ENCODE peak calls at places on chromosomes 7 and 10, in five cellular contexts. One of them, this sample, is unnamed.

GRCh38 chr10:124262249-124262865 is 156.4 kb downstream of the OAT start:
- DNase-seq in spleen: no peak
- DNase-seq in esophagus muscularis mucosa: no peak
- DNase-seq in stomach: no peak
- DNase-seq in endothelial cell of umbilical vein: peak; percentile 11
- DNase-seq in this sample: no peak

GRCh38 chr7:16033233-16033632 is 346.8 kb upstream of the MEOX2 start:
- DNase-seq in spleen: no peak
- DNase-seq in esophagus muscularis mucosa: no peak
- DNase-seq in stomach: no peak
- DNase-seq in endothelial cell of umbilical vein: no peak
- DNase-seq in this sample: no peak

GRCh38 chr10:21169271-21169670 is 272.2 kb upstream of the NEBL start:
- DNase-seq in spleen: no peak
- DNase-seq in esophagus muscularis mucosa: no peak
- DNase-seq in stomach: no peak
- DNase-seq in endothelial cell of umbilical vein: no peak
- DNase-seq in this sample: no peak

GRCh38 chr7:148535227-148535626 is 55.3 kb upstream of the C7orf33 start:
- DNase-seq in spleen: peak; percentile 71
- DNase-seq in esophagus muscularis mucosa: no peak
- DNase-seq in stomach: no peak
- DNase-seq in endothelial cell of umbilical vein: no peak
- DNase-seq in this sample: no peak

GRCh38 chr10:78465456-78465855 is 431.8 kb downstream of the RPS24 start:
- DNase-seq in spleen: no peak
- DNase-seq in esophagus muscularis mucosa: no peak
- DNase-seq in stomach: no peak
- DNase-seq in endothelial cell of umbilical vein: no peak
- DNase-seq in this sample: no peak

GRCh38 chr7:1694981-1695511 is 25.0 kb downstream of the ELFN1 start:
- DNase-seq in spleen: peak; percentile 62
- DNase-seq in esophagus muscularis mucosa: no peak
- DNase-seq in stomach: no peak
- DNase-seq in endothelial cell of umbilical vein: no peak
- DNase-seq in this sample: peak; percentile 38

GRCh38 chr7:27616914-27617548 is 45.7 kb downstream of the HIBADH start:
- DNase-seq in spleen: no peak
- DNase-seq in esophagus muscularis mucosa: no peak
- DNase-seq in stomach: no peak
- DNase-seq in endothelial cell of umbilical vein: no peak
- DNase-seq in this sample: no peak

GRCh38 chr7:155356323-155357105 is 58.8 kb downstream of the INSIG1 start:
- DNase-seq in spleen: peak; percentile 49
- DNase-seq in esophagus muscularis mucosa: no peak
- DNase-seq in stomach: no peak
- DNase-seq in endothelial cell of umbilical vein: peak; percentile 30
- DNase-seq in this sample: peak; percentile 51

GRCh38 chr10:103578782-103579382 is 85.4 kb downstream of the NEURL1 start:
- DNase-seq in spleen: no peak
- DNase-seq in esophagus muscularis mucosa: no peak
- DNase-seq in stomach: peak; percentile 69
- DNase-seq in endothelial cell of umbilical vein: no peak
- DNase-seq in this sample: no peak

GRCh38 chr10:77158666-77159065 is 478.9 kb downstream of the KCNMA1 start:
- DNase-seq in spleen: no peak
- DNase-seq in esophagus muscularis mucosa: no peak
- DNase-seq in stomach: no peak
- DNase-seq in endothelial cell of umbilical vein: no peak
- DNase-seq in this sample: no peak

GRCh38 chr10:77160679-77161078 is 476.9 kb downstream of the KCNMA1 start:
- DNase-seq in spleen: no peak
- DNase-seq in esophagus muscularis mucosa: peak; percentile 47
- DNase-seq in stomach: no peak
- DNase-seq in endothelial cell of umbilical vein: peak; percentile 80
- DNase-seq in this sample: no peak

GRCh38 chr10:77162697-77163096 is 474.9 kb downstream of the KCNMA1 start:
- DNase-seq in spleen: no peak
- DNase-seq in esophagus muscularis mucosa: no peak
- DNase-seq in stomach: no peak
- DNase-seq in endothelial cell of umbilical vein: peak; percentile 48
- DNase-seq in this sample: no peak

GRCh38 chr10:77157248-77158019 is 480.2 kb downstream of the KCNMA1 start:
- DNase-seq in spleen: no peak
- DNase-seq in esophagus muscularis mucosa: no peak
- DNase-seq in stomach: no peak
- DNase-seq in endothelial cell of umbilical vein: no peak
- DNase-seq in this sample: no peak

DNA sequence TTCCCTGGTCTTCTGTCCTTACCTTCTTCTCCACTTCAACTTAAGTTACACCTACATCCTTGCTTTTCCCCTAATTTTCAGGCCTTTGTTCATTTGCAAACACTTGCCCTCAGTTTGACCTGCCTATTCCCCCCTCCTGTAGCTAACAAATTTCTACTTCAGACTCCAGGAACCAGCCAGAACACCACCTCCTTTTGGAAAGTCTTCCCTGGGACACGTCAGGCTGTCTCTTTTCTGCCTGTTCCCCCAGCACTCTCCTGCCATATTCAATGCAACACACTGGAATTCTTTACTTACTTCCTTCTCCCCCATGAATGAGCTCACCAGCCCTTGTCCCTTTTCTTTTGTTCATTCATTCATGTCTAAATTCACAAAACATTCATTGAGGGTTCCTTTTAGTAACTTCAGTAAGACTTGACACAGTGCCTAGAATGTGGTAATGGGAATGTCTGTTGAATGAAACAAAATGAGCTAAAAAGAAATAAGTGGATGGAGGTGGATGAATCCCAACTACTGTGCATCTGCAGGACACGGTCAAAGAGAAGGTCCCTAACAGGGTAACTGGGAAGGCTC is 478.0 kb downstream of the KCNMA1 start:
- DNase-seq in spleen: no peak
- DNase-seq in esophagus muscularis mucosa: peak; percentile 57
- DNase-seq in stomach: no peak
- DNase-seq in endothelial cell of umbilical vein: no peak
- DNase-seq in this sample: no peak
- H3K4me1 ChIP-seq in spleen: no peaks in the 10 kb centered on the region
- H3K4me1 ChIP-seq in esophagus muscularis mucosa: peaks cover 5% of the 10 kb centered on the region
- H3K4me1 ChIP-seq in stomach: no peaks in the 10 kb centered on the region
- H3K4me1 ChIP-seq in endothelial cell of umbilical vein: peaks cover 50% of the 10 kb centered on the region
- H3K4me1 ChIP-seq in this sample: no peaks in the 10 kb centered on the region

GRCh38 chr10:31133628-31134302 is 102.1 kb upstream of the ZNF438 start:
- DNase-seq in spleen: peak; percentile 93
- DNase-seq in esophagus muscularis mucosa: peak; percentile 95
- DNase-seq in stomach: peak; percentile 81
- DNase-seq in endothelial cell of umbilical vein: peak; percentile 58
- DNase-seq in this sample: peak; percentile 46
- TF ChIP-seq POLR2AphosphoS5 in spleen: peak; percentile 70
- TF ChIP-seq POLR2AphosphoS5 in esophagus muscularis mucosa: peak; percentile 55
- TF ChIP-seq POLR2AphosphoS5 in stomach: peak; percentile 57
- TF ChIP-seq POLR2AphosphoS5 in endothelial cell of umbilical vein: no peak
- TF ChIP-seq POLR2AphosphoS5 in this sample: no peak

DNA sequence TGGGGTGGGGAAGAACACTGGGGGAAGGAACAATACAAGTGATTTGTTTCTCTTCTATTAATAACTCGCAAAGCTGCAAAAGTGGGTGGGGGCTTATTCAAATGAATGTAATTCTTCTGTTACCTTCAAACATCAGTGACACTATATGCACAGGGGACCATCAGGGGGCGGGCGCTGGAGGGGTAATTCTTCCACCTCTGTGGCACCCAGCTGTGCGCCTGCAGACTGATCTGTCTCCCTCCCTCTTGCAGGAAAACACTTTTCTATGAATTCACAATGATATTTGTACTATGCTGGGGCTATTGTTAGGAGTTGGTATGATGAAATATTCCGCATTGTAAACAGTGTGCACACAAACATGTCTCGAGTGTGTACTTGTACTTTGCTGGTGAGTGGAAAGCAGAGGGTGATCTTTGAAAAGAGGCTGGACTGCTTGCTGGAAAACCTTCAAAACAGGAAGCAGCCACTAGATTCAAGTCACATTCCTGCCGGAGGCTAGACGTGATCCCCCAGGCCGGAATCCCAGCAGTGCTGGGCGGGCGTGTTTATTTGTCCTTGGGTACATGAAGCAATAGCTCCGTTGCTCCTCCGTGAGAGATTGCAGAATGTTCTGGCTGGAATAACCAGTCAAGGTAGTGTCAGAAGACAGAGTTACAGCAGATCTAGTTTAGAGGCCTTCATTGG is 15.8 kb upstream of the BNIP3 start:
- DNase-seq in spleen: peak; percentile 82
- DNase-seq in esophagus muscularis mucosa: peak; percentile 95
- DNase-seq in stomach: peak; percentile 76
- DNase-seq in endothelial cell of umbilical vein: peak; percentile 75
- DNase-seq in this sample: peak; percentile 87
- H3K4me1 ChIP-seq in spleen: peaks cover 17% of the 10 kb centered on the region
- H3K4me1 ChIP-seq in esophagus muscularis mucosa: peaks cover 38% of the 10 kb centered on the region
- H3K4me1 ChIP-seq in stomach: peaks cover 32% of the 10 kb centered on the region
- H3K4me1 ChIP-seq in endothelial cell of umbilical vein: peaks cover 7% of the 10 kb centered on the region
- H3K4me1 ChIP-seq in this sample: peaks cover 6% of the 10 kb centered on the region

DNA sequence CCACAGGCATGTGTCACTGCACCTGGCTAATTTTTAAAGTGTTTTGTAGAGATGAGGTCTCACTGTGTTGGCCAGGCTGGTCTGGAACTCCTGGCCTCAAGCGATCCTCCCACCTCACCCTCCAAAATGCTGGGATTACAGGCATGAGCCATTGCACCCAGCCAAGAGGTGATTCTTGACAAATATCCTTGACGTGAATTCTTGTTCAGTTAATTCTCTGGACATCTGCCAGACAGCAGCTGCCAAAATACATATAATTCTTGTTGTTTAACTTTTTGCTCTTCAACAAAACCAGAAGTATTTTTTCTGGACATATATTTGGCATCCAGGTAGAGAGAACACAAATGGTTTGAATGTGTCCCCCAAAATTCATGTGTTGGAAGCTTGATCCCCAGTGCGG is 3.2 kb downstream of the ACADSB start:
- DNase-seq in spleen: no peak
- DNase-seq in esophagus muscularis mucosa: no peak
- DNase-seq in stomach: no peak
- DNase-seq in endothelial cell of umbilical vein: no peak
- DNase-seq in this sample: no peak
- TF ChIP-seq POLR2AphosphoS5 in spleen: no peak
- TF ChIP-seq POLR2AphosphoS5 in esophagus muscularis mucosa: no peak
- TF ChIP-seq POLR2AphosphoS5 in stomach: no peak
- TF ChIP-seq POLR2AphosphoS5 in endothelial cell of umbilical vein: no peak
- TF ChIP-seq POLR2AphosphoS5 in this sample: no peak

DNA sequence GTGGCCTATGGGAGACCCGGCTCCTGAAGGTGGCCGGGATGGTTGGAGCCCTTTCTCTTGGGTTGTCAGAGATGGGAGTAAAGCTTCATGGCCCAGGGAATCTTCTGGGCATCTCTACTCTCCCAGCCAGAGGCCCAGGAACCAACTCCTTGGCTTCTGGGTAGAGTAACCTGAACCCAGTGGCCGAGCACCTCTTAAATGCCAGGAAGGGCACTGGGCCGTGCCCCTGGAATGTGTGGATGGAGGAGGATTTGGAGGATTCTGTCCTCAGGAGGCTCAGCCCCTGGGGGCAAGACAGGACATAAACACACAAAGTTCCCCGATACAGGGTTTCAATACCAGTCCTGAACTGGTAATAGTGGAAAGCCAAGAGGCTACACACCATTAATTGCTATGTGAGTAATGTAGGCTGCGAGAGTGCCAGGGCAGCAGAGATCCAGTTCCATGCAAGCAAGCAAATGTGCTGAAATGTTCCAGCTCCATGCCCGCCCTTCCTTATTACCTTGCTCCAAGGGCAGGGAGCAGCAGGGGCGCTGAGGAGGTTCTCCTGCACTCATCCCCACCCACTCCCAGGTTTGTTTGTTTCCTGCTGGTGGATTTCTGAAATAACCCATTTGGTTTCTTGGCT is 1.2 kb downstream of the PALD1 start:
- DNase-seq in spleen: no peak
- DNase-seq in esophagus muscularis mucosa: no peak
- DNase-seq in stomach: no peak
- DNase-seq in endothelial cell of umbilical vein: no peak
- DNase-seq in this sample: no peak
- H3K4me1 ChIP-seq in spleen: peaks cover 56% of the 10 kb centered on the region
- H3K4me1 ChIP-seq in esophagus muscularis mucosa: peaks cover 61% of the 10 kb centered on the region
- H3K4me1 ChIP-seq in stomach: peaks cover 34% of the 10 kb centered on the region
- H3K4me1 ChIP-seq in endothelial cell of umbilical vein: peaks cover 44% of the 10 kb centered on the region
- H3K4me1 ChIP-seq in this sample: peaks cover 11% of the 10 kb centered on the region

DNA sequence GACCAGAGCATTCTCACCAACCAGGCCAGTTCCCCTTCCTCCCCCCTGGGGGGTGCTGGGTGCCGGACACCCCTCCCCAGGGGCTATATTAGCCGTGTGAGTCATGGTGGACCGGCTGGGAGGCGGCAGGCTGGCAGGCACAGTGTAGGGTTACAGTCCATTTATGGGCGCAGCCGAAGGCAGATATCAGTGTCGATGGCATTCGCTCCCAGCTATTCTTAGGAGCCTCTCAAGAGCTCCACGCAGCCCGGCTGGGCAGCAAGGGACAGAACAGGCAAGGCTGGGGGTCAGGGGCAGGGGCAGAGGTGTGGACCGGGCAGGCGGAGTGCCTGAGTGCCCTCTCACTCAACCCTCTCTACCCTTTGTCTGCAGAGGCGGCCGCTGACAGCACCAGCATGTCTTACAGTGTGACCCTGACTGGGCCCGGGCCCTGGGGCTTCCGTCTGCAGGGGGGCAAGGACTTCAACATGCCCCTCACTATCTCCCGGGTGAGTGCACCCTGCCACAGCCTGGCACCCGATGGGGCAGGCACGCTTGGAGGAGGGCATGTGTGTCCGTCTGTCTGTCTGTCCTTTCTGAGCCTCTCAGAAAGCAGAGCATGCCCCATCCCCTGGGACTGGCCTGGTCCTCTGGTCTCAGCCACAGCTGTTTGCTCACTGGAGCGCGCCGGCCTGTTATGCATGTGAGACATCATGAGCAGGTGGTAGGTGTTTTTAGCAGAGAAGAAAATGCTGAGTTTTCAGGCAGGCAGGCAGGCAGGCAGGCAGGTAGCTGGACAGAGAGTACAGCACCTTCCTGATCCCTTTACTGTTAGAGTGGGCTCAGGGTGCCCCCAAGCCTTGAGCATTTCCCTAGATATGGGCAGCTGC is at the start of gene LDB3:
- DNase-seq in spleen: no peak
- DNase-seq in esophagus muscularis mucosa: no peak
- DNase-seq in stomach: peak; percentile 33
- DNase-seq in endothelial cell of umbilical vein: no peak
- DNase-seq in this sample: no peak
- TF ChIP-seq POLR2AphosphoS5 in spleen: no peak
- TF ChIP-seq POLR2AphosphoS5 in esophagus muscularis mucosa: peak; percentile 85
- TF ChIP-seq POLR2AphosphoS5 in stomach: peak; percentile 51
- TF ChIP-seq POLR2AphosphoS5 in endothelial cell of umbilical vein: no peak
- TF ChIP-seq POLR2AphosphoS5 in this sample: no peak

GRCh38 chr7:82244947-82245346 is 198.6 kb downstream of the CACNA2D1 start:
- DNase-seq in spleen: no peak
- DNase-seq in esophagus muscularis mucosa: no peak
- DNase-seq in stomach: no peak
- DNase-seq in endothelial cell of umbilical vein: no peak
- DNase-seq in this sample: no peak

GRCh38 chr7:82247814-82248433 is 195.7 kb downstream of the CACNA2D1 start:
- DNase-seq in spleen: no peak
- DNase-seq in esophagus muscularis mucosa: no peak
- DNase-seq in stomach: no peak
- DNase-seq in endothelial cell of umbilical vein: no peak
- DNase-seq in this sample: no peak

GRCh38 chr7:82255706-82256105 is 187.9 kb downstream of the CACNA2D1 start:
- DNase-seq in spleen: no peak
- DNase-seq in esophagus muscularis mucosa: no peak
- DNase-seq in stomach: no peak
- DNase-seq in endothelial cell of umbilical vein: no peak
- DNase-seq in this sample: no peak

GRCh38 chr7:82249979-82250378 is 193.6 kb downstream of the CACNA2D1 start:
- DNase-seq in spleen: no peak
- DNase-seq in esophagus muscularis mucosa: no peak
- DNase-seq in stomach: no peak
- DNase-seq in endothelial cell of umbilical vein: no peak
- DNase-seq in this sample: no peak

GRCh38 chr7:82250598-82250997 is 193.0 kb downstream of the CACNA2D1 start:
- DNase-seq in spleen: no peak
- DNase-seq in esophagus muscularis mucosa: no peak
- DNase-seq in stomach: no peak
- DNase-seq in endothelial cell of umbilical vein: no peak
- DNase-seq in this sample: no peak
- H3K4me1 ChIP-seq in spleen: no peaks in the 10 kb centered on the region
- H3K4me1 ChIP-seq in esophagus muscularis mucosa: no peaks in the 10 kb centered on the region
- H3K4me1 ChIP-seq in stomach: no peaks in the 10 kb centered on the region
- H3K4me1 ChIP-seq in endothelial cell of umbilical vein: no peaks in the 10 kb centered on the region
- H3K4me1 ChIP-seq in this sample: no peaks in the 10 kb centered on the region

This sample was measured in breast epithelium.